ENCODE peak calls at places on chromosomes 6 and 20, in seven cellular contexts. Y is tibial artery; I is astrocyte; R is CD8-positive, alpha-beta T cell; J is ovary; H is endodermal cell; V is K562. O is an unnamed sample.

GRCh38 chr6:28643017-28643740 is 117.5 kb downstream of the GPX5 start:
- DNase-seq in V (peak; percentile 43), Y (no peak), J (no peak), R (no peak), H (peak; percentile 90), I (peak; percentile 71), O (no peak)

GRCh38 chr20:6882911-6883310 is 115.4 kb downstream of the BMP2 start:
- DNase-seq in I (peak; percentile 75), Y (no peak), R (no peak), V (no peak), J (no peak), H (no peak), O (no peak)

GRCh38 chr6:163201855-163202254 is 212.7 kb upstream of the QKI start:
- DNase-seq in Y (no peak), I (no peak), R (no peak), V (no peak), H (no peak), J (no peak), O (no peak)

GRCh38 chr6:147231589-147231988 is 27.4 kb downstream of the STXBP5 start:
- DNase-seq in I (no peak), V (no peak), R (no peak), J (no peak), Y (no peak), H (no peak), O (no peak)

GRCh38 chr20:63009044-63009961 is 2.5 kb upstream of the BHLHE23 start:
- DNase-seq in H (peak; percentile 94), V (peak; percentile 86), Y (peak; percentile 80), I (no peak), J (peak; percentile 87), R (peak; percentile 78), O (peak; percentile 81)

GRCh38 chr20:31587545-31588389 is 17.3 kb upstream of the ID1 start:
- DNase-seq in I (no peak), J (peak; percentile 66), R (no peak), H (peak; percentile 80), V (peak; percentile 69), Y (peak; percentile 79), O (no peak)

GRCh38 chr6:165668951-165669350 is 5.9 kb upstream of the PDE10A start:
- DNase-seq in Y (no peak), V (no peak), I (no peak), J (no peak), H (no peak), R (no peak), O (no peak)

GRCh38 chr6:148530394-148530923 is 187.8 kb downstream of the SASH1 start:
- DNase-seq in H (peak; percentile 76), J (no peak), I (peak; percentile 95), Y (no peak), R (no peak), V (peak; percentile 44), O (no peak)

GRCh38 chr6:139240161-139241010 is 51.4 kb downstream of the TXLNB start:
- DNase-seq in H (no peak), I (peak; percentile 88), V (no peak), R (no peak), Y (no peak), J (no peak), O (no peak)

DNA sequence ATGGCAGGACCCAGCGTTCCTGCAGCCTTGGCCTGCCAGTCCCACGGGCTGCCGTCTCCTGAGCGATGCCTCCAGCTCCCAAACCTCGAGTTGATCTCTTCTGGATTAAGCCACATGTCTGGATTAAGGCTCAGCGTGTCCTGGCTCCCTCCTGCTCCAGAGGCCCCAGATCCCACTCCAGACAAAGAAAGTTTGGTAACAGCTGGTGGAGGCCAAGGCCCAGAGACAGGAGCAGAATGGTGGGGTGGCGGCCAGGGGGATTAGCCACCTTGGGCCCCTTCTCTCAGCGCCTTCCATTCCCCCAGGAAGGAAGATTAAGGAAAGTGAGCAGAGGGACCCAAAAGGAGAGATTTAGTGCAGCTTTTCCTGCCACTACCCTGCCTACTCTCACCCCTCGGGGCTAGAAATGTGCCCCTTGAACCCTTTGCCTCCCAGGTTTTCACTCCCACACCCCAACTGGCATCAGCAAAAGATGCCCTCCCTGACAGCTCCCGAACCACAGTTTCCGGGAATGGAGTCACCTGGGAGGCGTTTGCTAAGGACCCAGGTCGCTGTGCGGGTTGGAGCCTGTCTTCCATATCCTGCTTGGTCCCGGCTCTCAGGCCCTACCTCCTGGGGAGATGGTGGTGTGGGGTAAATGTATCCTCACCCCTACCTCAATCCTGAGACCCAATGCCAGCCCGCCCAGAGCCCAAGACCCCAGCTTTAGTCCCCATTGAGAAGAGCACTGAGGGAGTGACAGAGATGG is 6.9 kb downstream of the SPDEF start:
- DNase-seq in J (no peak), I (no peak), R (no peak), Y (no peak), V (no peak), H (no peak), O (no peak)
- H3K27ac ChIP-seq in J (no peak overlapping the region), I (no peak overlapping the region), R (no peak overlapping the region), Y (no peak overlapping the region), V (no peak overlapping the region), H (no peak overlapping the region), O (no peak overlapping the region)

DNA sequence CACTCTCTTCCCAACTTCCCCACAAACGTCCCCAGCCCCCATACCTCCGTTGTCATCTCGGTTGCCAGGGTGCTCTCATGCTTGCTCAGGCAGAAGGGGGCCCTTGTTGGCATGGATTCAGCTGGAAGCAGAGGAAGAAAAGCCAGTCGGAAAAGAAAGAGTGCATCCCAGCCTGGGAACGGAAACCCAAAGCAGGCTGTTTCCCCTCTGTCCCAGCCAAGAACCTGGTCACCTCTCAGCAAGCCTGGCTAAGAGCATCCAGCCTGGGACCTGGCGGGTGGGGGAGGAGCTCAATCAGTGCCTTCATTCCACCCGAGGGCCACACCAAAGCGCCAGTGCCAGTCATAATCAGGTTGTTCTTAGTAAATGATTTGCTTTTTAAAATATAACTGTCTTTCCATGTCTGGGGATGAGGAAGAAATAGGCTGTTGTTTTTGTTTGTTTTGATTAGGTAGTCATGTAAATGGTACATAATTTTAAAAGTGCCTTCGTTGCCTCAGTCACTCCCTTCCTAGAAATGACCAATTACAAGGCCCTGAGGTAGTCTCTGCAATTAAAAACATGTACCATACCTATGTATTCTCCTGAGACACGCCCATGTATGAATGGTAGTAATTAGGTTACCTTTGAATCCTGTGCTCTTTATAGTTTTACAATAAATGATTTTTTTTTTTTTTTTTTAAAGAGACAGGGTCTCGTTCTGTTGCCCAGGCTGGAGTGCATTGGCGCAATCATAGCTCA is 21.1 kb downstream of the CHMP4B start:
- DNase-seq in V (no peak), R (no peak), J (peak; percentile 47), I (peak; percentile 38), Y (no peak), H (no peak), O (no peak)
- H3K4me3 ChIP-seq in V (no peak overlapping the region), R (no peak overlapping the region), J (no peak overlapping the region), I (peak overlapping the region; percentile 6), Y (no peak overlapping the region), H (no peak overlapping the region), O (no peak overlapping the region)

GRCh38 chr6:10316327-10316726 is 98.5 kb downstream of the TFAP2A start:
- DNase-seq in Y (no peak), J (no peak), R (no peak), V (peak; percentile 24), I (peak; percentile 95), H (no peak), O (no peak)
- H3K27ac ChIP-seq in Y (no peak overlapping the region), J (no peak overlapping the region), R (no peak overlapping the region), V (peak overlapping the region; percentile 7), I (peak overlapping the region; percentile 50), H (peak overlapping the region; percentile 70), O (no peak overlapping the region)

DNA sequence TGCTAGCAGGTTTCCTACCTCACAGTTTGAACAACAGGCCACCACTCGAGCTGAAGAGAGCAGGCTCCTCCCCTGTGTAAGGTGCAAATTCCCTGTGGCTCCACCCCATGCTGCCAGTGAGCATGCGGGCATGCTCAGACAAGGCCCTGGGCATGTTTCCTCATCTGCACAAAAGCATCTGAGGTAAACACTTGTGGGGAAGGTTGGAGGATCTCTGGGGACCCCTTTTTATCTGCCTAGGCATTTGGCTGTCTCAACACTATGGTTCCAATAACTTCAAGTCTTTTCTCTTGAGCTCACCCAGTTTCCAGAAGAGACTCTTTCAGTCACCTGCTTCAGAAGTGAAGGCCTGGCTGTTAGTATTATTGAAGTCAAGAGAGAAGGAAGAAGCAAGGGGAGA is 9.4 kb downstream of the C6orf58 start:
- DNase-seq in Y (no peak), H (peak; percentile 62), J (no peak), V (no peak), R (no peak), I (no peak), O (no peak)
- H3K4me3 ChIP-seq in Y (no peak overlapping the region), H (no peak overlapping the region), J (no peak overlapping the region), V (no peak overlapping the region), R (no peak overlapping the region), I (no peak overlapping the region), O (no peak overlapping the region)

GRCh38 chr6:33850294-33850693 is 46.5 kb upstream of the MLN start:
- DNase-seq in J (no peak), V (no peak), R (no peak), Y (no peak), H (no peak), I (no peak), O (no peak)

GRCh38 chr6:33851959-33852358 is 48.2 kb upstream of the MLN start:
- DNase-seq in R (peak; percentile 31), H (peak; percentile 95), J (no peak), V (peak; percentile 73), Y (no peak), I (no peak), O (no peak)

GRCh38 chr6:33853026-33853425 is 49.2 kb upstream of the MLN start:
- DNase-seq in J (no peak), R (no peak), H (no peak), Y (no peak), I (no peak), V (no peak), O (no peak)

GRCh38 chr6:33849500-33850075 is 45.8 kb upstream of the MLN start:
- DNase-seq in H (no peak), I (no peak), J (no peak), Y (no peak), R (no peak), V (no peak), O (no peak)

GRCh38 chr6:33850869-33851541 is 47.2 kb upstream of the MLN start:
- DNase-seq in V (no peak), R (no peak), Y (no peak), J (no peak), H (peak; percentile 62), I (no peak), O (no peak)
- H3K27ac ChIP-seq in V (no peak overlapping the region), R (no peak overlapping the region), Y (no peak overlapping the region), J (no peak overlapping the region), H (no peak overlapping the region), I (no peak overlapping the region), O (no peak overlapping the region)

GRCh38 chr20:34559311-34560140 is 1.0 kb downstream of the MAP1LC3A start:
- DNase-seq in V (no peak), R (no peak), J (peak; percentile 76), H (peak; percentile 67), I (no peak), Y (peak; percentile 75), O (peak; percentile 62)
- H3K4me3 ChIP-seq in V (no peak overlapping the region), R (no peak overlapping the region), J (peak overlapping the region; percentile 98), H (no peak overlapping the region), I (no peak overlapping the region), Y (peak overlapping the region; percentile 61), O (peak overlapping the region; percentile 88)

O was measured in right lobe of liver.